ENCODE peak calls at places on chromosomes 4 and X, in eight cellular contexts. S, Q, V, C, J, Z, Y and W are unnamed samples.

GRCh38 chr4:120977435-120977997 is 55.0 kb upstream of the PRDM5 start:
- DNase-seq in S (peak), Q (no peak), V (peak), C (no peak), J (no peak), Z (peak), Y (no peak), W (peak)

GRCh38 chrX:6293716-6294115 is 65.0 kb upstream of the NLGN4X start:
- DNase-seq in S (no peak), Q (no peak), V (no peak), C (no peak), J (no peak), Z (no peak), Y (no peak), W (no peak)

GRCh38 chrX:29547877-29548276 is 667.5 kb upstream of the MAGEB2 start:
- DNase-seq in S (no peak), Q (no peak), V (no peak), C (no peak), J (no peak), Z (no peak), Y (no peak), W (no peak)

GRCh38 chr4:183118585-183118984 is 19.5 kb downstream of the WWC2 start:
- DNase-seq in S (peak), Q (no peak), V (no peak), C (no peak), J (peak), Z (peak), Y (no peak), W (peak)

GRCh38 chrX:74924449-74925209 is 623 bp downstream of the NEXMIF start:
- DNase-seq in S (no peak), Q (peak), V (peak), C (peak), J (peak), Z (peak), Y (peak), W (peak)

GRCh38 chr4:147289181-147289580 is 191.7 kb upstream of the EDNRA start:
- DNase-seq in S (no peak), Q (no peak), V (no peak), C (no peak), J (no peak), Z (peak), Y (no peak), W (peak)

GRCh38 chrX:7582191-7582590 is 260.8 kb upstream of the VCX start:
- DNase-seq in S (no peak), Q (peak), V (no peak), C (no peak), J (no peak), Z (no peak), Y (no peak), W (peak)

GRCh38 chr4:19178835-19179234 is 1072.9 kb upstream of the SLIT2 start:
- DNase-seq in S (no peak), Q (no peak), V (no peak), C (no peak), J (no peak), Z (no peak), Y (no peak), W (no peak)

GRCh38 chrX:15737957-15738685 is at the start of gene CA5B:
- DNase-seq in S (peak), Q (peak), V (peak), C (peak), J (peak), Z (peak), Y (peak), W (peak)

GRCh38 chr4:47816748-47817147 is 21.1 kb downstream of the CORIN start:
- DNase-seq in S (no peak), Q (no peak), V (no peak), C (no peak), J (no peak), Z (no peak), Y (no peak), W (no peak)

GRCh38 chr4:122747883-122748282 is 15.4 kb downstream of the BBS12 start:
- DNase-seq in S (peak), Q (no peak), V (no peak), C (no peak), J (no peak), Z (peak), Y (no peak), W (peak)

GRCh38 chr4:61549356-61549755 is 349.2 kb downstream of the ADGRL3 start:
- DNase-seq in S (no peak), Q (no peak), V (no peak), C (no peak), J (no peak), Z (no peak), Y (no peak), W (no peak)

GRCh38 chr4:18021470-18021719 is 160 bp downstream of the LCORL start:
- DNase-seq in S (peak), Q (no peak), V (no peak), C (no peak), J (no peak), Z (no peak), Y (no peak), W (no peak)

GRCh38 chr4:95045429-95045828 is 287.7 kb downstream of the BMPR1B start:
- DNase-seq in S (peak), Q (no peak), V (no peak), C (no peak), J (no peak), Z (peak), Y (no peak), W (no peak)

GRCh38 chr4:125428832-125429231 is 114.1 kb downstream of the FAT4 start:
- DNase-seq in S (no peak), Q (no peak), V (no peak), C (no peak), J (no peak), Z (no peak), Y (no peak), W (no peak)

GRCh38 chrX:10507876-10508275 is 112.5 kb downstream of the MID1 start:
- DNase-seq in S (no peak), Q (no peak), V (no peak), C (no peak), J (no peak), Z (peak), Y (no peak), W (peak)

GRCh38 chr4:82975792-82976191 is 34.8 kb downstream of the LIN54 start:
- DNase-seq in S (peak), Q (no peak), V (no peak), C (no peak), J (no peak), Z (no peak), Y (no peak), W (no peak)

GRCh38 chr4:2102045-2102883 is 43.1 kb downstream of the NAT8L start:
- DNase-seq in S (no peak), Q (no peak), V (no peak), C (no peak), J (no peak), Z (no peak), Y (no peak), W (no peak)

GRCh38 chrX:3451566-3451965 is 105.1 kb upstream of the MXRA5 start:
- DNase-seq in S (no peak), Q (no peak), V (no peak), C (no peak), J (no peak), Z (no peak), Y (no peak), W (no peak)

GRCh38 chr4:147378780-147379179 is 102.1 kb upstream of the EDNRA start:
- DNase-seq in S (no peak), Q (no peak), V (no peak), C (no peak), J (no peak), Z (peak), Y (no peak), W (peak)

GRCh38 chr4:54493862-54494261 is 163.9 kb upstream of the KIT start:
- DNase-seq in S (no peak), Q (no peak), V (no peak), C (no peak), J (no peak), Z (no peak), Y (no peak), W (peak)

GRCh38 chr4:6619116-6619465 is 21.4 kb upstream of the MRFAP1 start:
- DNase-seq in S (no peak), Q (no peak), V (no peak), C (no peak), J (no peak), Z (no peak), Y (no peak), W (no peak)

GRCh38 chr4:2339458-2340271 is 77.8 kb upstream of the MXD4 start:
- DNase-seq in S (no peak), Q (no peak), V (no peak), C (peak), J (no peak), Z (no peak), Y (no peak), W (no peak)

GRCh38 chr4:187685247-187685646 is 310.3 kb upstream of the ZFP42 start:
- DNase-seq in S (no peak), Q (no peak), V (no peak), C (no peak), J (no peak), Z (no peak), Y (no peak), W (no peak)

GRCh38 chr4:87036713-87037112 is 101.9 kb downstream of the AFF1 start:
- DNase-seq in S (no peak), Q (no peak), V (no peak), C (no peak), J (no peak), Z (no peak), Y (no peak), W (no peak)

GRCh38 chr4:101366331-101366730 is 19.0 kb upstream of the PPP3CA start:
- DNase-seq in S (peak), Q (no peak), V (no peak), C (no peak), J (no peak), Z (no peak), Y (no peak), W (no peak)